ENCODE peak calls at places on chromosome X, in four cellular contexts. N, Q, J and Z are unnamed samples.
A peak's percentile ranks its signal among the peaks of the same experiment; 100 is the strongest.

GRCh38 chrX:40871385-40872082 is 136.2 kb upstream of the MED14 start:
- DNase-seq in N (no peak), J (no peak), Q (no peak), Z (peak; percentile 45)

GRCh38 chrX:103464071-103464773 is 55.1 kb downstream of the RAB40A start:
- DNase-seq in N (peak; percentile 31), Q (peak; percentile 64), J (peak; percentile 4), Z (peak; percentile 25)

GRCh38 chrX:136251042-136251991 is at the start of gene MAP7D3:
- DNase-seq in J (peak; percentile 18), Q (no peak), N (peak; percentile 76), Z (peak; percentile 87)

GRCh38 chrX:107675823-107676555 is 47.7 kb downstream of the PRPS1 start:
- DNase-seq in N (peak; percentile 43), J (peak; percentile 42), Q (peak; percentile 57), Z (no peak)

GRCh38 chrX:1086444-1087409 is 125.7 kb downstream of the CRLF2 start:
- DNase-seq in Q (no peak), N (no peak), J (no peak), Z (no peak)

GRCh38 chrX:113059714-113060113 is 219.1 kb upstream of the AMOT start:
- DNase-seq in N (no peak), J (no peak), Q (no peak), Z (no peak)

GRCh38 chrX:51899741-51900140 is 6.3 kb downstream of the MAGED1 start:
- DNase-seq in J (no peak), Q (peak; percentile 31), N (no peak), Z (no peak)

GRCh38 chrX:12013220-12013619 is 125.1 kb upstream of the FRMPD4 start:
- DNase-seq in J (no peak), N (no peak), Q (peak; percentile 46), Z (no peak)

GRCh38 chrX:1442016-1442665 is 10.6 kb downstream of the ASMTL start:
- DNase-seq in Q (no peak), N (no peak), J (no peak), Z (no peak)

DNA sequence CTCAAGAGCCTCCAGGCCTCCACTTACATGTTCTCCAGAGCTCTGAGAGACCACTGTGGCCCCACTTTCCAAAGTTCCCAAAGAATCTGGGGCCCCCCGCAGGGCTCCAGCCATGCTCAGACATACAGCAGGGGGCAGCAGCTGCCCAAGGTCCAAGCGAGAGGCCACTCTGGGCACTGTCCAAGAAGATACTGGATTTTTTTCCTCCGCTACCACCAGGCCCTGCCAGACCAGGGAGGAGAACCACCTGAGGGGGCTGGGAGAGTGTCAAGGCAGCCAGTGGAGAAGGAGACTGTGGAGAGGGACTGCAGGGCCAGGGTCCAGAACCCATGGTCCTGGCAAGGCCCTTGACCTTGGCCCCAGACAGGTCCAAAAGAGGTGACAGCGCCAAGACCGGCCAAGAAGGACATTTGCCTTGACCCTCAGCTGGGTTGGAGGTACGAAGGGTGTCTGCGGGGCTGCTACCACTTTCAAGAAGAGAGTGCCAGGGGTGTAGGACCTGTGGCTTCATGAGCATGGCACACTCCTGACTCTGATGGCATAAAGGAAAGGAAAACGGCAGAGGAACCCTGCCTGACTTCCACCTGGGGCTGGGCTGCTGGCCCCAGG is 5.3 kb downstream of the EMD start:
- DNase-seq in N (no peak), J (no peak), Q (no peak), Z (no peak)
- TF ChIP-seq CTCF in N (peak; percentile 33), J (peak; percentile 36), Q (peak; percentile 36), Z (no peak)

GRCh38 chrX:111687305-111687704 is 6.3 kb downstream of the ALG13 start:
- DNase-seq in J (no peak), Q (no peak), N (no peak), Z (no peak)
- TF ChIP-seq CTCF in J (no peak), Q (no peak), N (no peak), Z (no peak)

GRCh38 chrX:20063716-20064351 is 52.9 kb downstream of the MAP7D2 start:
- DNase-seq in Q (no peak), J (no peak), N (peak; percentile 18), Z (no peak)
- TF ChIP-seq CTCF in Q (peak; percentile 41), J (no peak), N (peak; percentile 62), Z (no peak)

GRCh38 chrX:96436105-96436504 is 248.5 kb upstream of the DIAPH2 start:
- DNase-seq in Q (peak; percentile 64), J (no peak), N (no peak), Z (no peak)

GRCh38 chrX:96432647-96433046 is 252.0 kb upstream of the DIAPH2 start:
- DNase-seq in N (no peak), Q (no peak), J (no peak), Z (no peak)

GRCh38 chrX:96433409-96434122 is 251.1 kb upstream of the DIAPH2 start:
- DNase-seq in N (no peak), Q (no peak), J (no peak), Z (no peak)

GRCh38 chrX:96435636-96436035 is 249.0 kb upstream of the DIAPH2 start:
- DNase-seq in J (no peak), N (no peak), Q (peak; percentile 45), Z (no peak)

DNA sequence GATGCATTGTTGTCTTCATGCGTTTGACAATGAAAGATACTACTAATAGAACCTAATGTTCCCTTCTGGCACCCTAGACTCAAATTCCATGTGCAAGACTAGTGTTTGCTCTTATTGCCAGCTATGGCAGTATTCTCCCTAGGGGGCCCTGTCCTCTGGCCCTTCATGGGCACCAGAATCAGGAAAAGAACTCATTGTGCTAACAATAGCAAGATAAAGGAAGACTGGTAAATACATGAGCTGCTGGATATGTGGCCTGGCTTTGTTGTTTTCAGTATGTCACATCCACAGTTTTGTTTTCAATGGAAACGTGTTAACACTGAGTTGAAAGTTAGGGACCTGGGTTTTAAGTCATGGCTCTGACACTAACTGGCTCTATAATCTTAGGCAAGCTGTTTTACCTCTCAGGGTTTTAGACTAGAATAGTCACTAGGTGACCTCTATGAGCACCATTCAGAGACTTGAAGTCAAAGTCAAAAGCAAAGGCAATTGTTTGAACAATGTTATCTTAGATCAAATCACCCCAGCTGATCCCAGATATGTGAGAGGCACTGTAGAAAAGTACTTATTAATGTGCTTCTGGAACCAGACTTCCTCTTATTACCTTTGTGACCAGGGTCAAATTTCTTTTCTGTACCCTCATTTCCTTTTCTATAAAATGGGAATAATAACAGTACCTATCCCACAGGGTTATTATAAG is 253.7 kb upstream of the DIAPH2 start:
- DNase-seq in J (no peak), N (no peak), Q (no peak), Z (no peak)
- TF ChIP-seq CTCF in J (no peak), N (no peak), Q (no peak), Z (no peak)

GRCh38 chrX:153495362-153495751 is 577 bp downstream of the BGN start:
- DNase-seq in J (no peak), N (no peak), Q (peak; percentile 66), Z (no peak)

GRCh38 chrX:153494061-153494460 is 719 bp upstream of the BGN start:
- DNase-seq in J (no peak), Q (peak; percentile 21), N (no peak), Z (no peak)

GRCh38 chrX:153495903-153496629 is 1.3 kb downstream of the BGN start:
- DNase-seq in N (no peak), J (no peak), Q (no peak), Z (no peak)

GRCh38 chrX:153493085-153493484 is 1.7 kb upstream of the BGN start:
- DNase-seq in Q (no peak), J (no peak), N (no peak), Z (no peak)

GRCh38 chrX:153494541-153495361 is at the start of gene BGN:
- DNase-seq in Q (peak; percentile 68), J (no peak), N (no peak), Z (no peak)
- TF ChIP-seq CTCF in Q (peak; percentile 50), J (peak; percentile 39), N (no peak), Z (no peak)

DNA sequence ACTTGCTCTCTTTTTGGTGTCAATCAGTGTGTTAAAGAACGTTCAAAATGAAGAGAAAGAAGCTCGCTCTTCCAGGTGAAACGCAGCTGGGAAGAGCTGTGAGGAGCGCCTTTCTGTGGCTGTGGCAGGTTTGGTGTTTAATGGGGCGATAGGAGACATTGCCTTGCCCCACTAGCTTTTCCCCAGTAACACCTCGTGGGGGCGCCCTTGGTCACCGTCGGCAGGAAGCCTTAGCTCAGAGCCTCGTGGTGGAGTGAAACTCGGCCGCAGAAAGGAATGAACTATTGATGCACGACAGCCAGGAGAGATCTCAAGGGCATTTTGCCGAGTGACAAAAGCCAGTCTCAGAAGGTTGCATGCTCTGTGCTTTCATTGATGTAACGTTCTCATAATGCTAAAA is 65.1 kb downstream of the GPR143 start:
- DNase-seq in Q (no peak), J (no peak), N (no peak), Z (no peak)
- TF ChIP-seq CTCF in Q (no peak), J (no peak), N (no peak), Z (no peak)